ENCODE peak calls at places on chromosomes 6 and 20, in nine cellular contexts. Y is transverse colon, T is H1, R is ovary, Z is HepG2, F is sigmoid colon, H is tibial nerve, B is A549, U is suprapubic skin. C is an unnamed sample.

GRCh38 chr6:15697895-15698294 is 35.1 kb upstream of the DTNBP1 start:
- DNase-seq in Y (no peak), T (no peak), R (no peak), Z (no peak), F (no peak), H (no peak), B (no peak), U (no peak), C (no peak)

GRCh38 chr20:50491168-50491567 is 19.0 kb upstream of the PTPN1 start:
- DNase-seq in Y (no peak), T (no peak), R (no peak), Z (no peak), F (no peak), H (no peak), B (no peak), U (no peak), C (no peak)

GRCh38 chr20:63955281-63955845 is 853 bp downstream of the UCKL1 start:
- DNase-seq in Y (peak), T (no peak), R (no peak), Z (peak), F (no peak), H (no peak), B (no peak), U (no peak), C (peak)

GRCh38 chr20:584375-585301 is 25.5 kb downstream of the TCF15 start:
- DNase-seq in Y (no peak), T (no peak), R (no peak), Z (peak), F (peak), H (no peak), B (no peak), U (no peak), C (no peak)

GRCh38 chr20:1901704-1902103 is 6.5 kb downstream of the SIRPA start:
- DNase-seq in Y (no peak), T (no peak), R (no peak), Z (no peak), F (no peak), H (no peak), B (no peak), U (no peak), C (no peak)

GRCh38 chr6:53539561-53539960 is 5.3 kb downstream of the GCLC start:
- DNase-seq in Y (no peak), T (no peak), R (no peak), Z (no peak), F (no peak), H (no peak), B (no peak), U (no peak), C (no peak)

GRCh38 chr6:17179246-17180073 is 77.6 kb downstream of the STMND1 start:
- DNase-seq in Y (no peak), T (no peak), R (no peak), Z (no peak), F (no peak), H (no peak), B (no peak), U (no peak), C (no peak)

GRCh38 chr20:54649511-54649962 is 174.1 kb downstream of the DOK5 start:
- DNase-seq in Y (peak), T (peak), R (peak), Z (peak), F (peak), H (peak), B (peak), U (peak), C (peak)

GRCh38 chr6:110053395-110054240 is 75.5 kb downstream of the GPR6 start:
- DNase-seq in Y (no peak), T (no peak), R (no peak), Z (peak), F (no peak), H (peak), B (peak), U (no peak), C (no peak)

GRCh38 chr20:15849131-15849685 is 724.0 kb downstream of the KIF16B start:
- DNase-seq in Y (no peak), T (no peak), R (no peak), Z (no peak), F (no peak), H (no peak), B (no peak), U (no peak), C (no peak)

GRCh38 chr6:25436760-25437159 is 157.6 kb downstream of the CARMIL1 start:
- DNase-seq in Y (no peak), T (no peak), R (no peak), Z (no peak), F (no peak), H (no peak), B (no peak), U (no peak), C (no peak)

GRCh38 chr20:3521852-3522740 is 51.3 kb downstream of the ATRN start:
- DNase-seq in Y (no peak), T (no peak), R (no peak), Z (no peak), F (no peak), H (no peak), B (no peak), U (no peak), C (no peak)

GRCh38 chr20:35648836-35649235 is 15.9 kb downstream of the CPNE1 start:
- DNase-seq in Y (no peak), T (no peak), R (no peak), Z (no peak), F (no peak), H (no peak), B (no peak), U (no peak), C (no peak)

GRCh38 chr6:82737965-82738364 is 327.7 kb downstream of the UBE3D start:
- DNase-seq in Y (no peak), T (no peak), R (no peak), Z (no peak), F (no peak), H (no peak), B (no peak), U (no peak), C (no peak)

GRCh38 chr6:13454286-13455221 is 32.8 kb downstream of the GFOD1 start:
- DNase-seq in Y (peak), T (no peak), R (no peak), Z (no peak), F (peak), H (peak), B (no peak), U (no peak), C (no peak)

GRCh38 chr20:25496968-25497401 is 88.3 kb downstream of the NINL start:
- DNase-seq in Y (no peak), T (no peak), R (no peak), Z (no peak), F (no peak), H (no peak), B (no peak), U (peak), C (no peak)

GRCh38 chr6:113526995-113527394 is 330.1 kb upstream of the MARCKS start:
- DNase-seq in Y (no peak), T (no peak), R (no peak), Z (no peak), F (no peak), H (no peak), B (no peak), U (no peak), C (no peak)

GRCh38 chr6:13615802-13616140 is 636 bp downstream of the NOL7 start:
- DNase-seq in Y (peak), T (no peak), R (peak), Z (no peak), F (peak), H (peak), B (peak), U (peak), C (peak)

GRCh38 chr6:118586741-118587485 is 38.8 kb downstream of the PLN start:
- DNase-seq in Y (no peak), T (no peak), R (no peak), Z (no peak), F (no peak), H (no peak), B (no peak), U (no peak), C (no peak)

GRCh38 chr6:85192186-85192585 is 257.7 kb upstream of the NT5E start:
- DNase-seq in Y (no peak), T (no peak), R (no peak), Z (no peak), F (no peak), H (no peak), B (no peak), U (no peak), C (no peak)

GRCh38 chr6:128889870-128890269 is 6.9 kb downstream of the LAMA2 start:
- DNase-seq in Y (no peak), T (no peak), R (no peak), Z (no peak), F (no peak), H (no peak), B (no peak), U (no peak), C (no peak)

GRCh38 chr6:108419934-108420609 is 125.2 kb downstream of the AFG1L start:
- DNase-seq in Y (no peak), T (no peak), R (no peak), Z (no peak), F (no peak), H (no peak), B (no peak), U (no peak), C (no peak)

GRCh38 chr6:111761783-111762312 is 111.4 kb downstream of the FYN start:
- DNase-seq in Y (no peak), T (no peak), R (no peak), Z (no peak), F (no peak), H (no peak), B (no peak), U (no peak), C (no peak)

GRCh38 chr6:143241110-143241509 is 180.4 kb downstream of the AIG1 start:
- DNase-seq in Y (no peak), T (no peak), R (peak), Z (no peak), F (no peak), H (no peak), B (no peak), U (no peak), C (no peak)

GRCh38 chr20:52090036-52090435 is 101.5 kb downstream of the ZFP64 start:
- DNase-seq in Y (no peak), T (no peak), R (no peak), Z (no peak), F (no peak), H (no peak), B (no peak), U (no peak), C (no peak)

GRCh38 chr6:34663887-34664269 is 32.7 kb downstream of the ILRUN start:
- DNase-seq in Y (no peak), T (no peak), R (no peak), Z (no peak), F (no peak), H (no peak), B (no peak), U (no peak), C (no peak)

GRCh38 chr6:4973972-4974885 is 29.6 kb downstream of the RPP40 start:
- DNase-seq in Y (no peak), T (peak), R (peak), Z (no peak), F (peak), H (peak), B (no peak), U (no peak), C (no peak)

GRCh38 chr20:14491436-14491835 is 154.0 kb upstream of the FLRT3 start:
- DNase-seq in Y (no peak), T (no peak), R (no peak), Z (no peak), F (no peak), H (no peak), B (no peak), U (no peak), C (no peak)

GRCh38 chr6:12776291-12776690 is 59.7 kb downstream of the PHACTR1 start:
- DNase-seq in Y (no peak), T (no peak), R (no peak), Z (no peak), F (no peak), H (no peak), B (no peak), U (no peak), C (no peak)

GRCh38 chr6:166582258-166582657 is 4.2 kb downstream of the RAMACL start:
- DNase-seq in Y (no peak), T (no peak), R (no peak), Z (no peak), F (no peak), H (no peak), B (no peak), U (no peak), C (no peak)

GRCh38 chr6:108497883-108498282 is 62.8 kb upstream of the FOXO3 start:
- DNase-seq in Y (peak), T (no peak), R (no peak), Z (peak), F (no peak), H (no peak), B (peak), U (no peak), C (no peak)

GRCh38 chr6:85494551-85495337 is 44.9 kb downstream of the NT5E start:
- DNase-seq in Y (no peak), T (no peak), R (no peak), Z (no peak), F (no peak), H (no peak), B (no peak), U (no peak), C (no peak)

GRCh38 chr20:38692436-38693411 is 31.6 kb upstream of the SLC32A1 start:
- DNase-seq in Y (peak), T (no peak), R (peak), Z (peak), F (no peak), H (peak), B (no peak), U (no peak), C (peak)

GRCh38 chr6:139028242-139028657 is 295 bp upstream of the ABRACL start:
- DNase-seq in Y (no peak), T (peak), R (no peak), Z (no peak), F (no peak), H (no peak), B (no peak), U (no peak), C (no peak)
- TF ChIP-seq POLR2A in Y (no peak), T (no peak), R (no peak), Z (no peak), F (no peak), H (no peak), B (no peak), U (no peak), C (no peak)

GRCh38 chr6:138454976-138455706 is 44.2 kb downstream of the NHSL1 start:
- DNase-seq in Y (peak), T (no peak), R (no peak), Z (no peak), F (no peak), H (no peak), B (peak), U (no peak), C (peak)
- TF ChIP-seq EP300 in Y (no peak), T (no peak), R (no peak), Z (no peak), F (no peak), H (no peak), B (no peak), U (no peak), C (no peak)

DNA sequence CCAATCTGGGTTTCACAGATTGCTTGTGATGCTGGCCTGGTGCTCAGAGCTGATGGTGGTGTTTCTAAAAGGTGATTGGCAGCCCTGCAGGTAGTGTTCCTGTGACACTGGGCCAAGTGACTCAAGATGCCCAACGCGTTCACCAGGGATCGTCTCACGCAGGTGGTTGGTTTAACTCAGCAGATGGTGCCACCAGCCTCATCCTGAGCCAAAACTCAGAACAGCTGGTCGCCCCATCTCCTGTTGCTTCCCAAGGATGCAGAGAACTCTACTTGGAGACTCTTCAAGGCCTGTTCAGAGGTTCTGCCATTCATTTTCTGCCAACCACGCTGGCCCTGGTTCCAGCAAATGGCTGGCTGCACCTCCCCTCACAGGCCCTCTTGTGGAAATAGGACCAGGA is 394.4 kb downstream of the CDH26 start:
- DNase-seq in Y (no peak), T (no peak), R (no peak), Z (no peak), F (no peak), H (no peak), B (no peak), U (no peak), C (no peak)
- TF ChIP-seq POLR2A in Y (no peak), T (no peak), R (no peak), Z (no peak), F (no peak), H (no peak), B (no peak), U (no peak), C (no peak)

DNA sequence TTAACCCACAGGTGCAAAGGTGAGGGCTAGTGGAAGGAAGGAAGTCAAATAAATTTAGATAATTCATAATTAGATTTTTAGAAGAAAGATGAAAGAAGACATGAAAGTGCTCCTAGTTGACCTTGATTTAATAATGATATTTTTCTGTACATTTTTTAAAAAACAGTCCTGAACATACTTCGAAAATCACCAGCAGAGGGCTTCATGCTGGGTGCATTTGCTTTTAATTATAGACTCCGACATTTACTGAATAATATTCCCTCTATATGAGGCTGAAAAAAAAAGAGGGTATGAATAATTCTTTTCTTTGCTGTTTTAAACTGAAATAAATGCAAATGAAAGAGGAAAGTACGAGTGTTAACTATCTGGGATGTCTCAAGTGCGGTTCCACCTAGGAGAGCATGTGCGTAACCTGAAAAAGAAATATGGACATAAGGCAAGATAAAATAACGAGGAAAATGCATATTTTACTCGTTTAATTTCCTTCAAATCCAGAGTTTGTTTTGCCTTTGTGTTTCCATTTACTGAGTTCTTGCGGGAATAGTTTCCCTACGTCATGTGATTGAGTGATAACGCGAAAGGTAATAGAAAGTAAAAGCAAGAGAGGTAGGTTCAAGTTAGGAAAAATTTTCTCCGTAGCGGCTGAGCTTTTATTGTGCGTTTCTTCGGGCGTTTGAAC is 3.1 kb upstream of the TFAP2B start:
- DNase-seq in Y (no peak), T (no peak), R (no peak), Z (no peak), F (no peak), H (no peak), B (no peak), U (no peak), C (no peak)
- TF ChIP-seq EP300 in Y (no peak), T (no peak), R (no peak), Z (no peak), F (no peak), H (no peak), B (no peak), U (no peak), C (no peak)

GRCh38 chr6:44248579-44248978 is 1.7 kb downstream of the HSP90AB1 start:
- DNase-seq in Y (no peak), T (no peak), R (no peak), Z (no peak), F (no peak), H (no peak), B (no peak), U (no peak), C (no peak)

GRCh38 chr6:44246663-44247337 is at the start of gene HSP90AB1:
- DNase-seq in Y (peak), T (peak), R (peak), Z (peak), F (peak), H (peak), B (peak), U (peak), C (peak)

GRCh38 chr6:44245391-44245911 is 1.4 kb upstream of the HSP90AB1 start:
- DNase-seq in Y (no peak), T (no peak), R (no peak), Z (no peak), F (no peak), H (no peak), B (no peak), U (no peak), C (no peak)

GRCh38 chr6:44247338-44248302 is 719 bp downstream of the HSP90AB1 start:
- DNase-seq in Y (peak), T (no peak), R (peak), Z (peak), F (peak), H (peak), B (no peak), U (no peak), C (peak)

GRCh38 chr6:44245912-44246662 is 814 bp upstream of the HSP90AB1 start:
- DNase-seq in Y (peak), T (peak), R (peak), Z (peak), F (peak), H (peak), B (peak), U (peak), C (peak)
- TF ChIP-seq POLR2A in Y (no peak), T (no peak), R (no peak), Z (peak), F (no peak), H (no peak), B (peak), U (no peak), C (peak)

DNA sequence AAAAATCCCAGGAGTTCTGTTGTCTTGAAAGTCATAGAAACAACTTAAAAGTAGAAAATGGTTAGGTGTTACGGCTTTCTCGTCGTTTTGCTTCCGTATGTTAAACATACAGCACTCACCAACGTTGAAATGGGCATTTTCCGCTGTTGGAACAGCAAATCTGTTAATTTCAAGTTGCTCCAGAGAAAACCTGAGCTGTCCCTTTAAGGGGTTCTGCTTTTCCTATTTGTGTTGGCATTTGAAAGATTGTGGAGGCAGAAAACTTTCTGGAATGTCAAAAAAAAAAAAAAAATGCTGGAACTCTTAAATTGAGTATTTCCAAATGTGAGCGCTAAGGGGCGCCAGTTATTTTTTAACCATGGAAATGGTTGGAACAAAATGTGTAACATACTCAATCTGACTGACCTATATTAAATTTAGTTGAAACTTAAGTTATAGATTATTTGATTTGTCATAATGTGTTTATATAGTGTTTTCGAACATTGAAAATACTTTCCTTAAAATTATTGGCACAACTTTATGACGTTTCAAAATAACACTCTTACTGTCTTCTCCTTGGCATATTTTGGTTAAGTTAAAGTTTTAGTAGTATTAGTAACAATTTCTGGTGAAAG is 2.2 kb downstream of the QKI start:
- DNase-seq in Y (peak), T (no peak), R (peak), Z (peak), F (peak), H (peak), B (peak), U (no peak), C (no peak)
- TF ChIP-seq EP300 in Y (no peak), T (no peak), R (no peak), Z (no peak), F (no peak), H (peak), B (no peak), U (no peak), C (no peak)

GRCh38 chr6:158026901-158027589 is 45.4 kb downstream of the SYNJ2 start:
- DNase-seq in Y (no peak), T (no peak), R (no peak), Z (no peak), F (no peak), H (no peak), B (no peak), U (no peak), C (peak)
- TF ChIP-seq POLR2A in Y (no peak), T (no peak), R (no peak), Z (no peak), F (no peak), H (no peak), B (no peak), U (no peak), C (no peak)

DNA sequence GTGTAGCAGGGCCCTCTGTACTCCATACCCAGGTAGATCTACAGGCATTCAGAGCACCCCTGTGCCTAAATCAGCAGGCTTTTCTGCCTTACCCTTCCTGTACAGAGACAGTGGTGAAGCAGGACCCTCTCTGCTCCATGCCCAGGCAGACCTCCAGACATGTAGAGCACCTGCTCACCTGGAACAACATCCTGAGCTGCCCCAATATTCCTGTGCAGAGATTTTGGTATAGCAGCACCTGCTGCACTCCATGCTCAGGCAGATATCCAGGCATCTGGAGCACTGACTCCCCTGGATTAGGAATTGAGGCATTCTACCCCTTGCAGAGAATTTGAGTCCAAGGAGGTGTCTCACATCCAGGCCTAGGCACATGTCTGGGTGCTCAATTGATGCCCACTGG is 12.6 kb upstream of the CST1 start:
- DNase-seq in Y (no peak), T (no peak), R (no peak), Z (no peak), F (no peak), H (no peak), B (no peak), U (no peak), C (no peak)
- TF ChIP-seq EP300 in Y (no peak), T (no peak), R (no peak), Z (no peak), F (no peak), H (no peak), B (no peak), U (no peak), C (no peak)

C was measured in upper lobe of left lung.